ENCODE peak calls at places on chromosome 19, in four cellular contexts. G is neural progenitor cell, U is H9, Q is trophoblast cell. H is an unnamed sample. For H3K4me1, the result is how much of the 10 kb centered on the place peaks cover.

GRCh38 chr19:862529-863304 is 3.3 kb downstream of the CFD start:
- DNase-seq in G (peak), U (peak), Q (peak), H (peak)

GRCh38 chr19:40921005-40921897 is 39.2 kb upstream of the CYP2A7 start:
- DNase-seq in G (no peak), U (no peak), Q (no peak), H (peak)

GRCh38 chr19:38164526-38164925 is 59.5 kb downstream of the DPF1 start:
- DNase-seq in G (no peak), U (no peak), Q (no peak), H (no peak)

GRCh38 chr19:16737909-16738308 is 18.3 kb downstream of the NWD1 start:
- DNase-seq in G (no peak), U (no peak), Q (no peak), H (no peak)

GRCh38 chr19:38132781-38133180 is 91.2 kb downstream of the DPF1 start:
- DNase-seq in G (no peak), U (no peak), Q (no peak), H (no peak)

GRCh38 chr19:7998081-7998480 is 7.4 kb downstream of the ELAVL1 start:
- DNase-seq in G (no peak), U (no peak), Q (no peak), H (no peak)

GRCh38 chr19:58325623-58326022 is 1.2 kb upstream of the ZSCAN22 start:
- DNase-seq in G (no peak), U (no peak), Q (no peak), H (no peak)

GRCh38 chr19:10286803-10287737 is at the start of gene ICAM4:
- DNase-seq in G (peak), U (peak), Q (no peak), H (peak)

GRCh38 chr19:44925114-44925891 is 10.9 kb downstream of the APOC1 start:
- DNase-seq in G (no peak), U (no peak), Q (no peak), H (no peak)

GRCh38 chr19:44764975-44765948 is 12.4 kb upstream of the CBLC start:
- DNase-seq in G (no peak), U (no peak), Q (peak), H (no peak)

GRCh38 chr19:16379521-16380313 is 55.1 kb downstream of the KLF2 start:
- DNase-seq in G (no peak), U (no peak), Q (no peak), H (no peak)

DNA sequence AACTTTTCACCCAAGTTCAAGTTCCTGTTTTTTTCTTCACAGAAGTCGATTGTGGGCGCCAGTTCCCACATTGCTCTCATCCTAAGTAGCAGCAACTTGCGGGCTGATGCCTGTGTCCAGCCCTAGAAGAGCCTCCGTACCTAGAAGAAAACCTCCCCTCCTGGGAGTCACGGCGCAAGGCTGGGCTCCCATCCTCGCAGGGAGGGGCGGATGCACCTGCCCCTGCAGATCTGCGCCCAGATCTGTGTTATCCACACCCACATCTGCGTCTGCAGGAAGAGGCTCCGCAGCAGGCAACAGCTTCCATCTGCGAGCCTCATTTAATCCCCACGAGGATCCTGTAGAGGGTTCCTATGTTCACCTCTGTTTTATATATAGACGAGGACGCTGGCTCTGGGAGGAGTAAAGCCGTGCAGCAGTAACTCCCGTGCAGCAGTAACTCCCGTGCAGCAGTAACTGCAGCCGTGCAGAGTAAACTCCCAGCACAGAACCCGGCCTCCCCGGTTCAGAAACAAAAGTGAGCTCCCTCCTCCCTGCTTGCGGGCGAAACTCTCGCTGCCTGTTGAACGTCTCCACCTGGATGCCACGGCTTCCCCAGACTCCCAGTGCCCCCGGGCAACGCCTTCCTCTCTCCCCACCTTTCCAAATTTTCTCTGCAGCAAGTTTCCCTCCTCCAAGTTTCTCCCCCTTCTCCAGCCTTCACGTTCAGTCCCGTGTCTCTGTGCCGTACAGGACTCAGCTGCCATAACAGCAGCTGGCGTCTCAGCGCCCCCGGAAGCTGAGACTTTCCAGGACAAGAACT is 23.5 kb upstream of the LAIR1 start:
- DNase-seq in G (no peak), U (no peak), Q (no peak), H (no peak)
- H3K4me1 ChIP-seq in G (under half), U (under half), Q (under half), H (under half)

GRCh38 chr19:3983542-3983914 is 1.7 kb downstream of the EEF2 start:
- DNase-seq in G (no peak), U (no peak), Q (no peak), H (no peak)
- H3K9ac ChIP-seq in G (peak), U (peak), Q (peak), H (peak)

GRCh38 chr19:18322318-18322758 is 538 bp downstream of the LSM4 start:
- DNase-seq in G (peak), U (no peak), Q (no peak), H (peak)

GRCh38 chr19:18322759-18323460 is at the start of gene LSM4:
- DNase-seq in G (peak), U (peak), Q (peak), H (peak)

GRCh38 chr19:18319591-18320135 is 3.2 kb downstream of the LSM4 start:
- DNase-seq in G (no peak), U (no peak), Q (peak), H (no peak)

GRCh38 chr19:18321729-18322091 is 1.2 kb downstream of the LSM4 start:
- DNase-seq in G (no peak), U (no peak), Q (no peak), H (no peak)

DNA sequence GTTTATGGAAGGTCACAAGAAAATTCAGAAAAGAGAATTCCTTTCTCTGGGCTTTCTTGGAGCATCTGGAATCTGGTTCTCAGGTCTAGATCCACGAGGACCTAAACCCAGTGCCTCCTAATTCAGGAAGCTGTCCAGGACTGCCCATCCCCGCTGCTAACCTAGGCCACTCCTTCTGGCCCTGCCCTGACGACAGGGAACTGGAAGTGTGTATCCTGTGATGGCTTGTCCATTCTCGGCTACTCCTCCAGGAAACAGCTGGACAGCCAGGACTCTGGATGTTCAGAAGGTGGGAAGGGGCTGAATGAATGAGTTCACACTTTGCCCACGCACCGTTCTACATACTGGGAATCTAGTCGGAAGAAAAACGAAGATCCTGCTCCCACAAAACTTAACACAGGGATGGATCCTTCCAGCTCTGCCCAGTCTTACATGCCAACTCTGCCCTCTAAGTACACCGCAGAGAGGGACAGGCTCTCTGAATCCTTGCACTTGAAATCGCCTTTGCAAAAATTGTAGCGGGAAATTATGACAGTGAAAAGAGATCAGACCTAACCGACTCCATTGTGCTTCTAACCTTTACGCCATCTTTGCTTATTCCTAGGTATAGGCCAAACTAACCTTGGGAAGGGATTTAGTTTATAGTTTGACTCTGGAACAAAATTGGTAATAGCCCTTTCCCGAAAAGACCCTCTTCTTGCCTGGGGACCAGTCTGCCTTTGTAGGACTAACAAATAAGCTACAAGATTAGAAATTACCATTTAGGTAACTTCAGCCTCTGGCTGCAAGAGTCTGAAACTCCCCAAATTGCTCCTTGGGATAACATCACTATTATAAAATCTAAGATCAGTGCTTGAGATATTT is 1.8 kb downstream of the LSM4 start:
- DNase-seq in G (no peak), U (no peak), Q (no peak), H (no peak)
- H3K27ac ChIP-seq in G (no peak), U (no peak), Q (peak), H (no peak)

GRCh38 chr19:14118165-14119051 is 846 bp upstream of the PRKACA start:
- DNase-seq in G (peak), U (no peak), Q (peak), H (no peak)

GRCh38 chr19:14115761-14116160 is 1.8 kb downstream of the PRKACA start:
- DNase-seq in G (no peak), U (no peak), Q (no peak), H (no peak)

GRCh38 chr19:14116525-14116917 is 1.0 kb downstream of the PRKACA start:
- DNase-seq in G (no peak), U (no peak), Q (no peak), H (no peak)

GRCh38 chr19:14117668-14118164 is at the start of gene PRKACA:
- DNase-seq in G (peak), U (peak), Q (peak), H (peak)

GRCh38 chr19:14116918-14117578 is 514 bp downstream of the PRKACA start:
- DNase-seq in G (no peak), U (no peak), Q (no peak), H (peak)
- H3K4me1 ChIP-seq in G (under half), U (under half), Q (under half), H (under half)

GRCh38 chr19:51820821-51821446 is 26.0 kb downstream of the FPR3 start:
- DNase-seq in G (no peak), U (no peak), Q (no peak), H (no peak)

GRCh38 chr19:51821921-51822716 is 27.2 kb downstream of the FPR3 start:
- DNase-seq in G (no peak), U (no peak), Q (peak), H (no peak)

GRCh38 chr19:51824603-51825002 is 29.6 kb downstream of the FPR3 start:
- DNase-seq in G (no peak), U (no peak), Q (no peak), H (no peak)

DNA sequence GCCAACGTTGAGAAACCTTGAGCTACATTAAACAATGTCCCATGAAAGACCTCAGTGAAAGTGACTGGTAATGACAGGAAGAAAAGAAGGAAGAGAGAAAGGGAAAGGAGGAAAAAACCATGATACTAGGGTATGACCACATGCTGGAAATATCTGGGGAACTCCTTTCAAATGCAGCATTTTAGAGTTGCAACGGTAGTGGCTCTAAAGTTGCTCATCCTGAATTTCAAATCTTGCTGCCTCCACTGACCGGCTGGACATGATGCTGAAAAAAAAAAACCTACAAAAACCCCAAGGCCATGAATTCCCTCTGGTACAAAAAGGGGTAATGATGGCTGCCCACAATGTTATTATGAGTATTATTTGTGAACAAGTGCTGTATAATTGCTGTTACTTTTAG is 26.6 kb downstream of the FPR3 start:
- DNase-seq in G (no peak), U (no peak), Q (peak), H (no peak)
- H3K9ac ChIP-seq in G (no peak), U (no peak), Q (no peak), H (no peak)

GRCh38 chr19:43620061-43621001 is 902 bp upstream of the ZNF428 start:
- DNase-seq in G (no peak), U (no peak), Q (no peak), H (no peak)
- H3K27ac ChIP-seq in G (peak), U (peak), Q (peak), H (peak)

GRCh38 chr19:43622956-43623355 is 3.5 kb upstream of the ZNF428 start:
- DNase-seq in G (no peak), U (no peak), Q (no peak), H (no peak)
- H3K4me1 ChIP-seq in G (under half), U (under half), Q (under half), H (under half)

DNA sequence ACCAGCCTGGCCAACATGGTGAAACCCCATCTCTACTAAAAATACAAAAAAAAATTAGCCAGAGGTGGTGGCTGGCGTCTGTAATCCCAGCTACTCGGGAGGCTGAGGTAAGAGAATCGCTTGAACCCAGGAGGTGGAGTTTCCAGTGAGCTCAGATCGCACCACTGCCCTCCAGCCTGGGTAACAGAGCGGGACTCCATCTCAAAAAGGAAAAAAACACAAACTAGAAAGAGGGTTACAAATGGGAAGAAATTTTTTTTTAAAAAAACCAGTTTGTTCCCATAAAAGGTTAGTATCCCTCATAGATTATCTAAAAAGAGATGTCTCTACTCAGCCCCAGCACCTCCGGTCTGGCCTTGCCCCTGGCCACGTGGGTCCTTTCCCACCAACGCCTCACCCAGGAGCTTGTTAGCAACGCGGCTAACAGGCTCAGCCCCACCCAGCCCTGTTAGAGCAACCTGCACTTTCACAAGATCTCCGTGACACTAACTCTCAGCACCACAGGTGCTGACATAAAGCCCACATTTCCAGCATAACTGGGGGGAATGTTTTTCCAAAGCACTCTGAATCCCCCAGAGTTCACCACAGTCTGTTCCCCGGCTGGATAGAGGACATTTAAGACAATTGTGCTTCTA is 4.3 kb downstream of the DMKN start:
- DNase-seq in G (peak), U (peak), Q (peak), H (peak)
- H3K9ac ChIP-seq in G (no peak), U (peak), Q (no peak), H (peak)

GRCh38 chr19:46900341-46900740 is 39.5 kb downstream of the ARHGAP35 start:
- DNase-seq in G (no peak), U (no peak), Q (no peak), H (peak)

GRCh38 chr19:46902402-46902766 is 41.6 kb downstream of the ARHGAP35 start:
- DNase-seq in G (no peak), U (no peak), Q (peak), H (peak)

GRCh38 chr19:46901701-46902401 is 41.1 kb downstream of the ARHGAP35 start:
- DNase-seq in G (no peak), U (no peak), Q (no peak), H (no peak)

GRCh38 chr19:46896076-46896794 is 35.4 kb downstream of the ARHGAP35 start:
- DNase-seq in G (no peak), U (no peak), Q (no peak), H (no peak)

DNA sequence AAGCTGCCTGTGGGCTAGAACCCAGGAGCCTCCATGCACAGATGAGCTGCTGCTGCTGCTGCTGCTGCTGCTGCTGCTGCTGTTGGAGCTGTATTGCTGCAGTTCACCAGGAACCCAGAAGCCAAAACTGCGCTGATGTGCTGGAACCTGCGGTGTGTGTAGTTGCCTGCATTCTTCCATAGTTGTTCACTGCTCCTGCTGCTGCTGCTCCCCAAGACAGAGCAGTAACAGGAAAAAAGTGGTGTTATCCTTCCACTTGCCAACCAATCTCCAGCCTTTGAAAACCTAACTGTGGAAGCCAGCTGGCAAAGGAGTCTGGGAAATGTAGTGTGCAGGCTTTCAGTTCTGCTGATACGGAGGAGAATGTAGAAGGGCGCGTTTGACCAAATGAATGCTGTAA is 37.9 kb downstream of the ARHGAP35 start:
- DNase-seq in G (no peak), U (no peak), Q (no peak), H (peak)
- H3K27ac ChIP-seq in G (no peak), U (no peak), Q (no peak), H (peak)

DNA sequence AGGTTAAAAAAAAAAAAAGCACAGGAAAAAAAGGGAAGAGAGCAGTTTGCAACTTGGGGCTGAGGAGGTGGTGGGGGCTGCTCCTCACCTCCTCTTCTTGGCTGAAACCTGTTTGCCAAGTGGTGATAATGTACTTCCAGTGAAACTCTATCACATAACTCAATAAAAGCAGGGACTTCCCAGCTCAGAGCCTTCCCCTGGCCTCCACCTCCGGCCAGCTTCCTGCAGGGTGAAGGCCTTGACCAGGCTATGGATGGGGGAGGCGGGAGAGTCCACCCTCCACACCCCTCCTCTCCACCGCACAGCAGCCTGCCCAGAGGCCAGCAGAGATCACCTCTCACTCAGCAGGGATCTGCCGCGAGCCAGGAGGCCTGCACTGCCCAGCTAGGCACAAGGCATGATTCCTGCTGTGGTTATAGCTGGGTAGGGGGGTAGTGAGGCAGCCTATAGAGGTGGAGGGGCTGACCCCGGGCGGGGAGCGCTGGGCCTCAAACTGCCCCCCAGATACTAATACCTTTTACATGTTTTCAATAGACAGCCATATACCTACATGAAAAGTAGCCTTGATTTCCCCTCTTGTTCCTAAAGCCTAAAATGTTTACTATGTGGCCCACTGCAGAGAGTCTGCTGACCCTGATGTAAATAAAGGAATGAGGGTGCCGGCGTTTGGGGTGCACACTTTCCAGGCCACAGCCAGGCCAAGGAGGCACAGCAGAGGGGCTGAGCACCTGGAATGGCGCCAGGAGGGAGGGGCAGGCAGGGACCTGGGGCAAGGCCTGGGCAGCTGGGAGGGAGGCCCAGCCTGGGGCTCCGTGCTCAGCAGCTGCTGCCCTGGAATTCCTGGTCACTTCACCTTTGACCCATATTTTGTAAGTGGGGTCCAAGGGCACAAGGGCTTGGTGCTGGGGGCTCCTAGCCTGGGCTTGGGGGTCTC is 10.3 kb downstream of the ZNF787 start:
- DNase-seq in G (peak), U (no peak), Q (no peak), H (no peak)
- H3K4me1 ChIP-seq in G (under half), U (under half), Q (under half), H (under half)

H was measured in endodermal cell.